ENCODE peak calls at places on chromosome 16, in seven cellular contexts. J is H9; P is activated naive CD8-positive, alpha-beta T cell treated with anti-CD3 and anti-CD28 coated beads, Interleukin-2, amount 50 U/mL, for 24 hours; K is skeletal muscle cell; Q is BJ; F is Daoy; M is lower leg skin. B is an unnamed sample.

GRCh38 chr16:66849021-66849420 is 4.8 kb downstream of the CA7 start:
- DNase-seq in J (no peak), P (no peak), K (no peak), Q (no peak), F (no peak), M (no peak), B (peak)

GRCh38 chr16:74650966-74651567 is 15.6 kb downstream of the RFWD3 start:
- DNase-seq in J (no peak), P (no peak), K (no peak), Q (no peak), F (no peak), M (no peak), B (no peak)

GRCh38 chr16:49469930-49470451 is 96.4 kb downstream of the C16orf78 start:
- DNase-seq in J (peak), P (no peak), K (no peak), Q (no peak), F (no peak), M (peak), B (peak)

GRCh38 chr16:11312718-11313492 is 31.8 kb upstream of the PRM1 start:
- DNase-seq in J (peak), P (no peak), K (no peak), Q (peak), F (peak), M (no peak), B (no peak)

GRCh38 chr16:49181812-49182211 is 99.8 kb downstream of the CBLN1 start:
- DNase-seq in J (no peak), P (no peak), K (no peak), Q (no peak), F (no peak), M (no peak), B (no peak)

GRCh38 chr16:22220076-22220453 is 14.0 kb downstream of the EEF2K start:
- DNase-seq in J (no peak), P (no peak), K (no peak), Q (no peak), F (no peak), M (no peak), B (no peak)

GRCh38 chr16:11461595-11461990 is 116.3 kb downstream of the RMI2 start:
- DNase-seq in J (no peak), P (no peak), K (no peak), Q (no peak), F (no peak), M (no peak), B (no peak)

GRCh38 chr16:81401035-81401950 is 43.3 kb upstream of the CMIP start:
- DNase-seq in J (no peak), P (no peak), K (no peak), Q (peak), F (peak), M (peak), B (no peak)

GRCh38 chr16:67847064-67847861 is at the start of gene CENPT:
- DNase-seq in J (no peak), P (no peak), K (no peak), Q (no peak), F (peak), M (peak), B (no peak)

GRCh38 chr16:60123387-60124023 is 1389.4 kb upstream of the GOT2 start:
- DNase-seq in J (no peak), P (no peak), K (no peak), Q (no peak), F (no peak), M (no peak), B (no peak)

GRCh38 chr16:53726625-53727024 is 22.7 kb downstream of the FTO start:
- DNase-seq in J (no peak), P (no peak), K (no peak), Q (no peak), F (peak), M (no peak), B (no peak)

GRCh38 chr16:70410736-70411135 is 28.2 kb downstream of the ST3GAL2 start:
- DNase-seq in J (no peak), P (no peak), K (no peak), Q (no peak), F (no peak), M (no peak), B (no peak)

GRCh38 chr16:1932050-1933028 is 10.7 kb downstream of the MSRB1 start:
- DNase-seq in J (peak), P (no peak), K (no peak), Q (no peak), F (no peak), M (no peak), B (no peak)

GRCh38 chr16:73171380-73171779 is 123.5 kb upstream of the ZFHX3 start:
- DNase-seq in J (peak), P (no peak), K (no peak), Q (no peak), F (no peak), M (no peak), B (no peak)

GRCh38 chr16:3509470-3509928 is 8.7 kb downstream of the CLUAP1 start:
- DNase-seq in J (peak), P (peak), K (no peak), Q (no peak), F (no peak), M (peak), B (no peak)

GRCh38 chr16:75559564-75560372 is 3.7 kb upstream of the TMEM231 start:
- DNase-seq in J (peak), P (no peak), K (peak), Q (no peak), F (peak), M (no peak), B (no peak)

GRCh38 chr16:64440005-64440404 is 681.9 kb downstream of the CDH11 start:
- DNase-seq in J (no peak), P (no peak), K (no peak), Q (no peak), F (no peak), M (no peak), B (no peak)

GRCh38 chr16:11233727-11234376 is 22.2 kb downstream of the SOCS1 start:
- DNase-seq in J (peak), P (peak), K (no peak), Q (no peak), F (peak), M (no peak), B (no peak)